ENCODE peak calls at places on chromosome 21, in nine cellular contexts. One of them, this sample, is unnamed.

GRCh38 chr21:45998276-45998701 is 16.7 kb downstream of the COL6A1 start:
- DNase-seq in stimulated activated CD4-positive, alpha-beta T cell treated with anti-CD3 and anti-CD28 coated beads, Interleukin-15, amount 100 ng/mL, for 1 hour: no peak
- DNase-seq in tibial nerve: no peak
- DNase-seq in D341Med: no peak
- DNase-seq in mesendoderm: no peak
- DNase-seq in GM12892: no peak
- DNase-seq in NCI-H1417: no peak
- DNase-seq in activated T-helper 1 cell treated with Interleukin-2 at 50 U/mL for 16 hours: no peak
- DNase-seq in OCI-M1: no peak
- DNase-seq in this sample: no peak

GRCh38 chr21:46052703-46053651 is 44.9 kb upstream of the COL6A2 start:
- DNase-seq in stimulated activated CD4-positive, alpha-beta T cell treated with anti-CD3 and anti-CD28 coated beads, Interleukin-15, amount 100 ng/mL, for 1 hour: no peak
- DNase-seq in mesendoderm: peak
- DNase-seq in OCI-M1: no peak
- DNase-seq in activated T-helper 1 cell treated with Interleukin-2 at 50 U/mL for 16 hours: no peak
- DNase-seq in NCI-H1417: no peak
- DNase-seq in D341Med: no peak
- DNase-seq in GM12892: no peak
- DNase-seq in tibial nerve: no peak
- DNase-seq in this sample: no peak

GRCh38 chr21:37257526-37257966 is 9.6 kb downstream of the VPS26C start:
- DNase-seq in tibial nerve: no peak
- DNase-seq in NCI-H1417: peak
- DNase-seq in mesendoderm: no peak
- DNase-seq in D341Med: no peak
- DNase-seq in GM12892: no peak
- DNase-seq in activated T-helper 1 cell treated with Interleukin-2 at 50 U/mL for 16 hours: no peak
- DNase-seq in OCI-M1: peak
- DNase-seq in stimulated activated CD4-positive, alpha-beta T cell treated with anti-CD3 and anti-CD28 coated beads, Interleukin-15, amount 100 ng/mL, for 1 hour: no peak
- DNase-seq in this sample: peak

GRCh38 chr21:42039470-42039901 is 29.3 kb upstream of the ZBTB21 start:
- DNase-seq in GM12892: no peak
- DNase-seq in NCI-H1417: no peak
- DNase-seq in tibial nerve: peak
- DNase-seq in activated T-helper 1 cell treated with Interleukin-2 at 50 U/mL for 16 hours: no peak
- DNase-seq in OCI-M1: no peak
- DNase-seq in D341Med: no peak
- DNase-seq in stimulated activated CD4-positive, alpha-beta T cell treated with anti-CD3 and anti-CD28 coated beads, Interleukin-15, amount 100 ng/mL, for 1 hour: no peak
- DNase-seq in mesendoderm: no peak
- DNase-seq in this sample: no peak

GRCh38 chr21:26966978-26967913 is at the start of gene ADAMTS5:
- DNase-seq in activated T-helper 1 cell treated with Interleukin-2 at 50 U/mL for 16 hours: no peak
- DNase-seq in mesendoderm: peak
- DNase-seq in stimulated activated CD4-positive, alpha-beta T cell treated with anti-CD3 and anti-CD28 coated beads, Interleukin-15, amount 100 ng/mL, for 1 hour: no peak
- DNase-seq in tibial nerve: peak
- DNase-seq in GM12892: no peak
- DNase-seq in D341Med: peak
- DNase-seq in OCI-M1: peak
- DNase-seq in NCI-H1417: peak
- DNase-seq in this sample: no peak

GRCh38 chr21:46324390-46325072 is 575 bp downstream of the PCNT start:
- DNase-seq in stimulated activated CD4-positive, alpha-beta T cell treated with anti-CD3 and anti-CD28 coated beads, Interleukin-15, amount 100 ng/mL, for 1 hour: peak
- DNase-seq in OCI-M1: peak
- DNase-seq in tibial nerve: peak
- DNase-seq in GM12892: peak
- DNase-seq in mesendoderm: peak
- DNase-seq in NCI-H1417: peak
- DNase-seq in D341Med: peak
- DNase-seq in activated T-helper 1 cell treated with Interleukin-2 at 50 U/mL for 16 hours: peak
- DNase-seq in this sample: peak

GRCh38 chr21:39037807-39038405 is 145.3 kb downstream of the PSMG1 start:
- DNase-seq in activated T-helper 1 cell treated with Interleukin-2 at 50 U/mL for 16 hours: no peak
- DNase-seq in D341Med: no peak
- DNase-seq in stimulated activated CD4-positive, alpha-beta T cell treated with anti-CD3 and anti-CD28 coated beads, Interleukin-15, amount 100 ng/mL, for 1 hour: no peak
- DNase-seq in NCI-H1417: no peak
- DNase-seq in tibial nerve: no peak
- DNase-seq in OCI-M1: peak
- DNase-seq in mesendoderm: peak
- DNase-seq in GM12892: no peak
- DNase-seq in this sample: no peak

GRCh38 chr21:34261841-34262832 is 101.7 kb upstream of the KCNE2 start:
- DNase-seq in D341Med: no peak
- DNase-seq in mesendoderm: no peak
- DNase-seq in GM12892: no peak
- DNase-seq in activated T-helper 1 cell treated with Interleukin-2 at 50 U/mL for 16 hours: no peak
- DNase-seq in OCI-M1: no peak
- DNase-seq in tibial nerve: no peak
- DNase-seq in stimulated activated CD4-positive, alpha-beta T cell treated with anti-CD3 and anti-CD28 coated beads, Interleukin-15, amount 100 ng/mL, for 1 hour: no peak
- DNase-seq in NCI-H1417: no peak
- DNase-seq in this sample: no peak

GRCh38 chr21:45852886-45853400 is 128.6 kb upstream of the COL6A1 start:
- DNase-seq in D341Med: peak
- DNase-seq in NCI-H1417: no peak
- DNase-seq in mesendoderm: no peak
- DNase-seq in activated T-helper 1 cell treated with Interleukin-2 at 50 U/mL for 16 hours: no peak
- DNase-seq in GM12892: no peak
- DNase-seq in tibial nerve: no peak
- DNase-seq in stimulated activated CD4-positive, alpha-beta T cell treated with anti-CD3 and anti-CD28 coated beads, Interleukin-15, amount 100 ng/mL, for 1 hour: no peak
- DNase-seq in OCI-M1: no peak
- DNase-seq in this sample: no peak

GRCh38 chr21:46555678-46556077 is 49.2 kb downstream of the S100B start:
- DNase-seq in tibial nerve: no peak
- DNase-seq in stimulated activated CD4-positive, alpha-beta T cell treated with anti-CD3 and anti-CD28 coated beads, Interleukin-15, amount 100 ng/mL, for 1 hour: no peak
- DNase-seq in mesendoderm: no peak
- DNase-seq in activated T-helper 1 cell treated with Interleukin-2 at 50 U/mL for 16 hours: no peak
- DNase-seq in D341Med: peak
- DNase-seq in NCI-H1417: no peak
- DNase-seq in GM12892: no peak
- DNase-seq in OCI-M1: no peak
- DNase-seq in this sample: no peak

GRCh38 chr21:43375827-43376795 is 50.8 kb downstream of the SIK1 start:
- DNase-seq in mesendoderm: no peak
- DNase-seq in stimulated activated CD4-positive, alpha-beta T cell treated with anti-CD3 and anti-CD28 coated beads, Interleukin-15, amount 100 ng/mL, for 1 hour: no peak
- DNase-seq in OCI-M1: no peak
- DNase-seq in D341Med: no peak
- DNase-seq in tibial nerve: no peak
- DNase-seq in GM12892: no peak
- DNase-seq in NCI-H1417: no peak
- DNase-seq in activated T-helper 1 cell treated with Interleukin-2 at 50 U/mL for 16 hours: no peak
- DNase-seq in this sample: no peak

GRCh38 chr21:46091631-46092025 is 6.3 kb upstream of the COL6A2 start:
- DNase-seq in stimulated activated CD4-positive, alpha-beta T cell treated with anti-CD3 and anti-CD28 coated beads, Interleukin-15, amount 100 ng/mL, for 1 hour: no peak
- DNase-seq in mesendoderm: no peak
- DNase-seq in tibial nerve: no peak
- DNase-seq in activated T-helper 1 cell treated with Interleukin-2 at 50 U/mL for 16 hours: no peak
- DNase-seq in OCI-M1: no peak
- DNase-seq in D341Med: peak
- DNase-seq in NCI-H1417: no peak
- DNase-seq in GM12892: no peak
- DNase-seq in this sample: no peak

GRCh38 chr21:34900376-34900775 is 148.7 kb downstream of the RUNX1 start:
- DNase-seq in NCI-H1417: no peak
- DNase-seq in tibial nerve: no peak
- DNase-seq in GM12892: no peak
- DNase-seq in D341Med: no peak
- DNase-seq in OCI-M1: no peak
- DNase-seq in stimulated activated CD4-positive, alpha-beta T cell treated with anti-CD3 and anti-CD28 coated beads, Interleukin-15, amount 100 ng/mL, for 1 hour: no peak
- DNase-seq in mesendoderm: no peak
- DNase-seq in activated T-helper 1 cell treated with Interleukin-2 at 50 U/mL for 16 hours: no peak
- DNase-seq in this sample: peak

GRCh38 chr21:45256912-45257672 is 30.6 kb downstream of the POFUT2 start:
- DNase-seq in NCI-H1417: no peak
- DNase-seq in OCI-M1: peak
- DNase-seq in stimulated activated CD4-positive, alpha-beta T cell treated with anti-CD3 and anti-CD28 coated beads, Interleukin-15, amount 100 ng/mL, for 1 hour: no peak
- DNase-seq in D341Med: peak
- DNase-seq in mesendoderm: no peak
- DNase-seq in GM12892: no peak
- DNase-seq in tibial nerve: no peak
- DNase-seq in activated T-helper 1 cell treated with Interleukin-2 at 50 U/mL for 16 hours: no peak
- DNase-seq in this sample: no peak

GRCh38 chr21:17679002-17679600 is 66.4 kb upstream of the BTG3 start:
- DNase-seq in OCI-M1: peak
- DNase-seq in stimulated activated CD4-positive, alpha-beta T cell treated with anti-CD3 and anti-CD28 coated beads, Interleukin-15, amount 100 ng/mL, for 1 hour: no peak
- DNase-seq in tibial nerve: peak
- DNase-seq in GM12892: peak
- DNase-seq in NCI-H1417: peak
- DNase-seq in D341Med: peak
- DNase-seq in activated T-helper 1 cell treated with Interleukin-2 at 50 U/mL for 16 hours: no peak
- DNase-seq in mesendoderm: peak
- DNase-seq in this sample: peak

GRCh38 chr21:43874085-43874785 is 9.2 kb downstream of the AGPAT3 start:
- DNase-seq in tibial nerve: no peak
- DNase-seq in NCI-H1417: no peak
- DNase-seq in activated T-helper 1 cell treated with Interleukin-2 at 50 U/mL for 16 hours: no peak
- DNase-seq in D341Med: no peak
- DNase-seq in GM12892: no peak
- DNase-seq in stimulated activated CD4-positive, alpha-beta T cell treated with anti-CD3 and anti-CD28 coated beads, Interleukin-15, amount 100 ng/mL, for 1 hour: no peak
- DNase-seq in OCI-M1: no peak
- DNase-seq in mesendoderm: no peak
- DNase-seq in this sample: no peak

GRCh38 chr21:36533468-36533848 is 53.5 kb upstream of the CLDN14 start:
- DNase-seq in OCI-M1: no peak
- DNase-seq in activated T-helper 1 cell treated with Interleukin-2 at 50 U/mL for 16 hours: no peak
- DNase-seq in D341Med: no peak
- DNase-seq in GM12892: no peak
- DNase-seq in stimulated activated CD4-positive, alpha-beta T cell treated with anti-CD3 and anti-CD28 coated beads, Interleukin-15, amount 100 ng/mL, for 1 hour: no peak
- DNase-seq in NCI-H1417: no peak
- DNase-seq in tibial nerve: no peak
- DNase-seq in mesendoderm: no peak
- DNase-seq in this sample: no peak

GRCh38 chr21:19507682-19508260 is 1104.2 kb upstream of the TMPRSS15 start:
- DNase-seq in mesendoderm: peak
- DNase-seq in NCI-H1417: no peak
- DNase-seq in tibial nerve: no peak
- DNase-seq in GM12892: no peak
- DNase-seq in OCI-M1: peak
- DNase-seq in stimulated activated CD4-positive, alpha-beta T cell treated with anti-CD3 and anti-CD28 coated beads, Interleukin-15, amount 100 ng/mL, for 1 hour: no peak
- DNase-seq in activated T-helper 1 cell treated with Interleukin-2 at 50 U/mL for 16 hours: no peak
- DNase-seq in D341Med: peak
- DNase-seq in this sample: peak

GRCh38 chr21:45130324-45130774 is 56.0 kb downstream of the ADARB1 start:
- DNase-seq in stimulated activated CD4-positive, alpha-beta T cell treated with anti-CD3 and anti-CD28 coated beads, Interleukin-15, amount 100 ng/mL, for 1 hour: no peak
- DNase-seq in OCI-M1: peak
- DNase-seq in NCI-H1417: no peak
- DNase-seq in GM12892: no peak
- DNase-seq in tibial nerve: no peak
- DNase-seq in D341Med: peak
- DNase-seq in activated T-helper 1 cell treated with Interleukin-2 at 50 U/mL for 16 hours: no peak
- DNase-seq in mesendoderm: no peak
- DNase-seq in this sample: no peak

GRCh38 chr21:39696620-39697019 is 48.4 kb upstream of the IGSF5 start:
- DNase-seq in mesendoderm: no peak
- DNase-seq in activated T-helper 1 cell treated with Interleukin-2 at 50 U/mL for 16 hours: no peak
- DNase-seq in stimulated activated CD4-positive, alpha-beta T cell treated with anti-CD3 and anti-CD28 coated beads, Interleukin-15, amount 100 ng/mL, for 1 hour: no peak
- DNase-seq in D341Med: no peak
- DNase-seq in OCI-M1: no peak
- DNase-seq in GM12892: no peak
- DNase-seq in NCI-H1417: peak
- DNase-seq in tibial nerve: no peak
- DNase-seq in this sample: no peak

GRCh38 chr21:46202592-46203202 is 18.4 kb upstream of the SPATC1L start:
- DNase-seq in GM12892: no peak
- DNase-seq in stimulated activated CD4-positive, alpha-beta T cell treated with anti-CD3 and anti-CD28 coated beads, Interleukin-15, amount 100 ng/mL, for 1 hour: no peak
- DNase-seq in tibial nerve: no peak
- DNase-seq in OCI-M1: no peak
- DNase-seq in activated T-helper 1 cell treated with Interleukin-2 at 50 U/mL for 16 hours: no peak
- DNase-seq in NCI-H1417: no peak
- DNase-seq in mesendoderm: peak
- DNase-seq in D341Med: no peak
- DNase-seq in this sample: no peak